ENCODE peak calls at places on chromosomes 11 and 22, in six cellular contexts. Y is H1, P is fibroblast of lung, G is fibroblast of mammary gland, U is Caco-2, B is BE2C. D is an unnamed sample.
A peak's percentile ranks its signal among the peaks of the same experiment; 100 is the strongest.

GRCh38 chr11:114091791-114092397 is 32.4 kb downstream of the ZBTB16 start:
- DNase-seq in Y (no peak), P (no peak), G (no peak), U (no peak), B (no peak), D (no peak)

GRCh38 chr22:21937041-21937820 is 15.4 kb downstream of the PPM1F start:
- DNase-seq in Y (no peak), P (no peak), G (peak; percentile 31), U (no peak), B (no peak), D (no peak)

GRCh38 chr11:65417221-65417701 is 5.3 kb upstream of the NEAT1 start:
- DNase-seq in Y (no peak), P (no peak), G (no peak), U (no peak), B (no peak), D (no peak)

GRCh38 chr11:17827006-17827405 is 92.4 kb downstream of the KCNC1 start:
- DNase-seq in Y (no peak), P (no peak), G (no peak), U (no peak), B (no peak), D (no peak)

GRCh38 chr22:35561796-35562526 is 21.3 kb downstream of the RASD2 start:
- DNase-seq in Y (no peak), P (peak; percentile 47), G (peak; percentile 68), U (peak; percentile 61), B (no peak), D (no peak)

GRCh38 chr11:121927359-121927758 is 188.7 kb downstream of the BLID start:
- DNase-seq in Y (no peak), P (no peak), G (no peak), U (no peak), B (no peak), D (no peak)

GRCh38 chr11:65209711-65210360 is 28.1 kb downstream of the CAPN1 start:
- DNase-seq in Y (no peak), P (no peak), G (no peak), U (no peak), B (no peak), D (no peak)

GRCh38 chr11:9606799-9607510 is 33.5 kb downstream of the WEE1 start:
- DNase-seq in Y (no peak), P (no peak), G (no peak), U (peak; percentile 62), B (no peak), D (no peak)

GRCh38 chr11:77092382-77092781 is 10.3 kb upstream of the OMP start:
- DNase-seq in Y (no peak), P (no peak), G (no peak), U (no peak), B (peak; percentile 4), D (no peak)

GRCh38 chr11:59273008-59273841 is 60.5 kb upstream of the MPEG1 start:
- DNase-seq in Y (no peak), P (no peak), G (no peak), U (no peak), B (no peak), D (no peak)

GRCh38 chr22:25508161-25508560 is 56.3 kb upstream of the GRK3 start:
- DNase-seq in Y (peak; percentile 3), P (no peak), G (no peak), U (no peak), B (no peak), D (no peak)

GRCh38 chr11:105100976-105101630 is 38.5 kb downstream of the CARD18 start:
- DNase-seq in Y (no peak), P (no peak), G (no peak), U (no peak), B (no peak), D (no peak)

GRCh38 chr11:69369945-69370344 is 76.0 kb downstream of the MYEOV start:
- DNase-seq in Y (no peak), P (no peak), G (no peak), U (peak; percentile 34), B (no peak), D (no peak)

GRCh38 chr11:33774356-33775063 is at the start of gene FBXO3:
- DNase-seq in Y (peak; percentile 58), P (peak; percentile 64), G (peak; percentile 57), U (peak; percentile 89), B (peak; percentile 84), D (peak; percentile 89)

DNA sequence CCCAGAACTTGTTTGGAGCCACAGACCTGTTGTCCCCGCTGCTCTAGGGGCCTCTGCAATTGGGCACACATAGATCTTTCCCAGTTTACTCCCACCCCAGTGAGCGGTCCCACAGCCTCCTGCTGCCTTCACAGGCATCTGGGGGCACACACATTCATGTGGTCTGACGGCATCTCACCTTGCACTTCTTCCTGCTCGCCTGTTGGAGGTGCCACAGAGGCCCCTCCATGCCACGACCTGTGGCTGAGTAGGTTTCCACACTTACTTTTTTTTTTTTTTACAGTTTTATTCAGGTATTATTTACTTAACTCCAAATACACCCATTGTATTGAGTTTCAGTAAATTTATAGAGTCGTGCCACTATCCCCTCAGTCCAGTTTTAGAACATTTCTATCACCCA is 68.9 kb upstream of the SEPTIN5 start:
- DNase-seq in Y (no peak), P (no peak), G (no peak), U (no peak), B (no peak), D (no peak)
- TF ChIP-seq CTCF in Y (peak; percentile 57), P (no peak), G (no peak), U (no peak), B (peak; percentile 5), D (no peak)

DNA sequence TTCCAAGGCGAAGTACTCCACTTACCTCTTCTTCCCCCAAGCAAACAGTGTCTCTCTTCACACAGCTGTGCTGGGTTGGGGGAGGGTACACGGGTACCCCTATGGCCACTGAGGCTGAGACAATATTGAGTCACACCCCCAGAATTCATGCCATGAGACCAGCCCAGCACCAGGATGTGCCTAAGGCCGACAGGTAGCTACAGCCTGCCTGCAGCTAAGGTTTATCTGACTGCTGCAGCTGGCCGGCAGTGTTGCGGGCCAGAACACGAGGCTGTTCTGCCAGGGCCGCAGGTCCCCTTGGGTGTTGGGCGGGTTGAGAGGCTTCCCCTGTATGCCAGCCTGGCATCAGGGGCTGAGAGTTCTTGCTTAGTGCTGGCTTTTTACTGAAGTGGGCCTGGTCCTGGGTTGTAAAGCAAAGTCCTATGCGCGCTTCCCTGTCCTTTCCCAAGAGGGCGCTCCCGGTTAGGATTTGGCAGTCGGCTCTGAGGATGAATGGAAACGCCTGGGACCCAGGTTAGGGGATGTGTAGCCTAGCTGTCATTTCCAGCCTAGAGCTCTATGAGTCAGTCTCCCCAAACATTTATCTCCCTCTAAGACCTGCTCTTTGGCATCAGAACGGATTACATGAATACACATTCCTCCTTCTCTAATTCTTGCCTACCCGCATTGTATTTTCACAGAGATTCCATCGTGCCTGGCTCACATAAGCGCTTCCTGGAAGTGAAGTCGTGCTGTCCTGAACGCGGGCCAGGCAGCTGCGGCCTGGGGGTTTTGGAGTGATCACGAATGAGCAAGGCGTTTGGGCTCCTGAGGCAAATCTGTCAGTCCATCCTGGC is 7.1 kb downstream of the USP18 start:
- DNase-seq in Y (peak; percentile 54), P (peak; percentile 97), G (peak; percentile 97), U (peak; percentile 77), B (peak; percentile 75), D (peak; percentile 79)
- TF ChIP-seq CTCF in Y (peak; percentile 93), P (peak; percentile 94), G (peak; percentile 93), U (peak; percentile 82), B (peak; percentile 81), D (peak; percentile 59)

GRCh38 chr11:29017941-29018340 is 909.8 kb downstream of the METTL15 start:
- DNase-seq in Y (no peak), P (no peak), G (no peak), U (no peak), B (no peak), D (no peak)

GRCh38 chr11:29019960-29020683 is 911.9 kb downstream of the METTL15 start:
- DNase-seq in Y (no peak), P (peak; percentile 27), G (peak; percentile 30), U (no peak), B (peak; percentile 16), D (no peak)

GRCh38 chr11:29024386-29024785 is 916.2 kb downstream of the METTL15 start:
- DNase-seq in Y (no peak), P (peak; percentile 3), G (peak; percentile 11), U (no peak), B (no peak), D (no peak)

GRCh38 chr11:29022676-29023075 is 914.5 kb downstream of the METTL15 start:
- DNase-seq in Y (no peak), P (no peak), G (no peak), U (no peak), B (no peak), D (no peak)

DNA sequence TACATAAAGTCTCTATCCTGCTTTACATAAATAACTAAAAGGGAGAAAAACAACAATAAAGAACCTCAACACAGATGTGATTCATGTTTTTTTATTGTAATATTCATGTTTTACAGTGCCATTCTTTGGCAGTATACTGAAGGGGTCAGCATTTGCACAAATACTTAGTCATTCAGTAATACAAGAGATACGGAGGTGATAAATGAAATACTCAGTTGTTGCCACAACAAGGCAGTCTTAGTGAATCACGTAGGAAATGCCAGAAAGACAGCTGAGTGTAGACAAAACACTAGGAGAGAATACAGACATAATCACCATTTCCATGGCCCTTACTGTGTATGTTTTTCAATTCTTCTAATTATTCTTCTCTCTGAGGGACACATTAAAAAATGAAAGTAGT is 910.4 kb downstream of the METTL15 start:
- DNase-seq in Y (no peak), P (peak; percentile 46), G (peak; percentile 57), U (no peak), B (no peak), D (no peak)
- TF ChIP-seq CTCF in Y (no peak), P (no peak), G (no peak), U (no peak), B (no peak), D (no peak)

GRCh38 chr11:45233121-45233803 is 52.9 kb downstream of the SYT13 start:
- DNase-seq in Y (peak; percentile 53), P (peak; percentile 59), G (peak; percentile 55), U (peak; percentile 72), B (peak; percentile 57), D (peak; percentile 91)

GRCh38 chr11:45232341-45233080 is 53.6 kb downstream of the SYT13 start:
- DNase-seq in Y (no peak), P (no peak), G (no peak), U (no peak), B (no peak), D (no peak)

GRCh38 chr11:45234306-45235006 is 51.7 kb downstream of the SYT13 start:
- DNase-seq in Y (no peak), P (no peak), G (no peak), U (no peak), B (no peak), D (no peak)

GRCh38 chr11:45237666-45238348 is 48.3 kb downstream of the SYT13 start:
- DNase-seq in Y (no peak), P (no peak), G (no peak), U (no peak), B (no peak), D (no peak)

DNA sequence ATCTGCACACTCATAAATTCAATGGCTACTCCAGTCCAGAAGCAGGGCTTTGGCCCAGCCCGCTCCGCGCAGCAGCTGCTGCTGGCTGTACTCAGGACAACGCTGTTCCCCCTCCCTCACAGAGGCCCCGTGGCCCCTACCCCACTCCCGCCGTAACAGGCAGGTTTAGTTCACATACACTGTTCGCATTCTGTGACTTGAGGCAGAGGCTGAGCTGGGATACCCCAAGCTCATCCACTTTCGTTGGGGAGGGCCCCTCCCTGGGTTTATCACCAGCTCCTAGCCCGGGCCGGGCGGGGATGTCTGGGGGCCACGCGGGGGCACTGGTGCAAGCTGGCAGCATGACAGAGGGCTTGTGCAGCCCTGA is 52.4 kb downstream of the SYT13 start:
- DNase-seq in Y (no peak), P (no peak), G (no peak), U (no peak), B (no peak), D (no peak)
- TF ChIP-seq CTCF in Y (no peak), P (no peak), G (no peak), U (no peak), B (no peak), D (no peak)

GRCh38 chr11:90113541-90113940 is 20.9 kb upstream of the NAALAD2 start:
- DNase-seq in Y (no peak), P (peak; percentile 14), G (peak; percentile 4), U (no peak), B (no peak), D (no peak)
- TF ChIP-seq CTCF in Y (peak; percentile 14), P (no peak), G (peak; percentile 31), U (peak; percentile 28), B (peak; percentile 41), D (peak; percentile 45)

D was measured in D721Med.